ENCODE peak calls at places on chromosomes 7 and 10, in six cellular contexts. Q, E, Y, T, X and H are unnamed samples.
A peak's percentile ranks its signal among the peaks of the same experiment; 100 is the strongest.

GRCh38 chr10:48522011-48522765 is 82.7 kb downstream of the ARHGAP22 start:
- DNase-seq in Q (no peak), X (no peak), T (no peak), E (no peak), Y (no peak), H (no peak)

GRCh38 chr7:104328308-104328969 is at the start of gene LHFPL3:
- DNase-seq in X (no peak), T (peak; percentile 59), Q (no peak), Y (peak; percentile 74), E (no peak), H (peak; percentile 53)

GRCh38 chr7:156558198-156558597 is 82.4 kb upstream of the RNF32 start:
- DNase-seq in Y (no peak), X (no peak), T (no peak), E (no peak), Q (no peak), H (no peak)

GRCh38 chr10:79176949-79177602 is 108.3 kb downstream of the ZMIZ1 start:
- DNase-seq in Q (no peak), X (no peak), E (peak; percentile 65), Y (no peak), T (no peak), H (no peak)

GRCh38 chr10:63133787-63134557 is 844 bp downstream of the NRBF2 start:
- DNase-seq in Y (peak; percentile 36), T (no peak), X (no peak), Q (no peak), E (no peak), H (no peak)

GRCh38 chr7:150876817-150877526 is 24.7 kb downstream of the AOC1 start:
- DNase-seq in Q (peak; percentile 25), T (peak; percentile 84), E (peak; percentile 68), X (peak; percentile 30), Y (peak; percentile 95), H (peak; percentile 87)

GRCh38 chr10:103153302-103153759 is 39.7 kb downstream of the NT5C2 start:
- DNase-seq in X (no peak), Y (peak; percentile 23), T (no peak), E (no peak), Q (no peak), H (no peak)

GRCh38 chr10:114034943-114035645 is 8.6 kb upstream of the ADRB1 start:
- DNase-seq in X (no peak), Y (no peak), Q (no peak), T (no peak), E (no peak), H (no peak)

GRCh38 chr10:100025528-100026070 is 15.9 kb upstream of the DNMBP start:
- DNase-seq in T (peak; percentile 23), Y (no peak), E (no peak), X (no peak), Q (no peak), H (peak; percentile 51)

GRCh38 chr7:141663081-141663510 is 38.9 kb downstream of the DENND11 start:
- DNase-seq in E (no peak), Y (no peak), Q (no peak), X (no peak), T (no peak), H (no peak)

GRCh38 chr10:126839094-126839761 is 66.0 kb upstream of the DOCK1 start:
- DNase-seq in Y (peak; percentile 30), E (no peak), T (peak; percentile 77), X (no peak), Q (no peak), H (no peak)

GRCh38 chr7:29865526-29865925 is 59.2 kb downstream of the WIPF3 start:
- DNase-seq in Y (no peak), E (no peak), T (no peak), X (no peak), Q (no peak), H (no peak)

GRCh38 chr7:101487753-101488152 is 125.1 kb downstream of the COL26A1 start:
- DNase-seq in E (no peak), Q (no peak), Y (no peak), T (no peak), X (no peak), H (no peak)

GRCh38 chr10:48330269-48330668 is 23.8 kb downstream of the MAPK8 start:
- DNase-seq in E (no peak), T (no peak), Q (no peak), Y (no peak), X (no peak), H (no peak)

GRCh38 chr10:101130984-101131961 is at the start of gene TLX1:
- DNase-seq in Y (peak; percentile 85), E (peak; percentile 68), X (no peak), T (peak; percentile 39), Q (no peak), H (peak; percentile 5)

GRCh38 chr7:100567045-100567730 is 6.5 kb downstream of the SAP25 start:
- DNase-seq in E (no peak), X (no peak), T (no peak), Q (no peak), Y (no peak), H (no peak)

GRCh38 chr10:53430127-53430891 is 657.7 kb upstream of the MBL2 start:
- DNase-seq in T (no peak), Y (no peak), X (no peak), E (no peak), Q (no peak), H (no peak)

GRCh38 chr10:19654576-19654975 is 161.7 kb upstream of the PLXDC2 start:
- DNase-seq in E (no peak), Q (no peak), Y (no peak), X (no peak), T (no peak), H (no peak)

GRCh38 chr10:101189461-101190401 is 39.5 kb downstream of the LBX1 start:
- DNase-seq in Y (peak; percentile 74), T (no peak), E (no peak), Q (no peak), X (no peak), H (no peak)

GRCh38 chr10:48333856-48334255 is 27.4 kb downstream of the MAPK8 start:
- DNase-seq in E (peak; percentile 68), X (no peak), T (no peak), Y (no peak), Q (no peak), H (no peak)

GRCh38 chr7:99825873-99826272 is 1.9 kb upstream of the CYP3A43 start:
- DNase-seq in E (no peak), Y (no peak), X (no peak), Q (no peak), T (no peak), H (no peak)

GRCh38 chr7:2953588-2954407 is 89.9 kb downstream of the CARD11 start:
- DNase-seq in Y (no peak), Q (no peak), E (no peak), T (no peak), X (no peak), H (no peak)